ENCODE peak calls at places on chromosomes 7 and 10, in six cellular contexts. R, O, I, X, T and S are unnamed samples.

GRCh38 chr7:89966100-89966499 is 188.2 kb upstream of the STEAP1 start:
- DNase-seq in R (no peak), T (no peak), I (no peak), O (no peak), X (no peak), S (no peak)

GRCh38 chr10:14340051-14340744 is 9.5 kb upstream of the FRMD4A start:
- DNase-seq in O (no peak), T (no peak), X (no peak), I (no peak), R (peak), S (no peak)

GRCh38 chr7:2802082-2802481 is 42.0 kb downstream of the GNA12 start:
- DNase-seq in I (no peak), T (no peak), O (no peak), R (no peak), X (no peak), S (no peak)

GRCh38 chr10:113540845-113541553 is 11.9 kb upstream of the HABP2 start:
- DNase-seq in T (no peak), O (no peak), X (no peak), I (no peak), R (no peak), S (no peak)

GRCh38 chr7:42661312-42661711 is 250.6 kb downstream of the C7orf25 start:
- DNase-seq in I (no peak), T (no peak), O (no peak), R (no peak), X (peak), S (no peak)

GRCh38 chr10:72334196-72334831 is 20.4 kb downstream of the DNAJB12 start:
- DNase-seq in I (no peak), T (no peak), O (peak), R (no peak), X (no peak), S (no peak)

GRCh38 chr7:75985518-75986146 is 8.8 kb downstream of the TMEM120A start:
- DNase-seq in R (no peak), I (no peak), O (peak), T (no peak), X (no peak), S (no peak)

GRCh38 chr10:131858118-131858515 is 42.7 kb upstream of the PPP2R2D start:
- DNase-seq in O (peak), X (no peak), I (no peak), R (peak), T (no peak), S (no peak)

GRCh38 chr10:70193391-70193844 is 23.1 kb upstream of the SAR1A start:
- DNase-seq in O (no peak), T (no peak), X (no peak), I (no peak), R (no peak), S (no peak)

GRCh38 chr7:77980087-77980713 is 181.6 kb downstream of the PHTF2 start:
- DNase-seq in I (no peak), T (no peak), R (no peak), X (no peak), O (no peak), S (no peak)

GRCh38 chr10:43885252-43885651 is 236.6 kb upstream of the ZNF32 start:
- DNase-seq in X (no peak), I (no peak), O (no peak), R (no peak), T (no peak), S (no peak)

GRCh38 chr10:32055478-32056135 is 618 bp downstream of the KIF5B start:
- DNase-seq in O (peak), I (no peak), X (peak), R (peak), T (peak), S (no peak)

GRCh38 chr7:57868771-57869483 is 418.9 kb downstream of the ZNF716 start:
- DNase-seq in T (no peak), R (no peak), O (no peak), I (no peak), X (no peak), S (no peak)

GRCh38 chr7:50461695-50462094 is 11.5 kb upstream of the FIGNL1 start:
- DNase-seq in O (no peak), X (no peak), I (no peak), T (no peak), R (no peak), S (no peak)

GRCh38 chr7:51012569-51013217 is 230.0 kb upstream of the GRB10 start:
- DNase-seq in X (no peak), T (no peak), R (peak), I (no peak), O (no peak), S (no peak)

GRCh38 chr7:25495342-25495855 is 267.1 kb upstream of the NPVF start:
- DNase-seq in X (no peak), R (no peak), O (no peak), I (no peak), T (peak), S (no peak)

GRCh38 chr7:78024591-78024990 is 226.0 kb downstream of the PHTF2 start:
- DNase-seq in O (no peak), X (no peak), T (no peak), R (no peak), I (no peak), S (no peak)

GRCh38 chr7:84231157-84231556 is 36.6 kb upstream of the SEMA3A start:
- DNase-seq in R (no peak), O (no peak), I (no peak), T (no peak), X (no peak), S (no peak)

GRCh38 chr7:134669845-134670373 is 23.3 kb downstream of the BPGM start:
- DNase-seq in X (peak), T (no peak), O (no peak), R (no peak), I (no peak), S (peak)

GRCh38 chr7:28052933-28053332 is 127.7 kb downstream of the JAZF1 start:
- DNase-seq in I (no peak), X (no peak), O (no peak), T (no peak), R (no peak), S (no peak)

GRCh38 chr10:82192665-82193064 is 317.7 kb downstream of the NRG3 start:
- DNase-seq in R (no peak), O (no peak), X (no peak), I (no peak), T (no peak), S (no peak)

GRCh38 chr7:37056256-37056655 is 332.0 kb upstream of the AOAH start:
- DNase-seq in R (no peak), O (no peak), T (no peak), I (no peak), X (no peak), S (no peak)

GRCh38 chr7:134778941-134779740 is at the start of gene CALD1:
- DNase-seq in X (peak), T (peak), O (no peak), I (peak), R (peak), S (peak)

GRCh38 chr7:113199841-113200240 is 81.5 kb upstream of the SMIM30 start:
- DNase-seq in I (no peak), O (no peak), R (no peak), T (no peak), X (no peak), S (peak)

GRCh38 chr10:26869528-26869927 is 8.8 kb upstream of the ABI1 start:
- DNase-seq in I (no peak), T (no peak), X (no peak), O (no peak), R (no peak), S (no peak)

GRCh38 chr10:96622330-96622729 is 35.5 kb upstream of the TM9SF3 start:
- DNase-seq in I (no peak), X (no peak), O (no peak), T (no peak), R (no peak), S (no peak)

GRCh38 chr10:121243003-121243898 is 355.0 kb downstream of the FGFR2 start:
- DNase-seq in T (no peak), O (no peak), I (no peak), X (no peak), R (no peak), S (no peak)

GRCh38 chr10:78952686-78953085 is 116.1 kb upstream of the ZMIZ1 start:
- DNase-seq in I (no peak), O (no peak), T (peak), X (no peak), R (peak), S (peak)

GRCh38 chr7:50610521-50611277 is 45.5 kb upstream of the DDC start:
- DNase-seq in T (no peak), I (no peak), O (no peak), X (no peak), R (no peak), S (peak)

GRCh38 chr7:81638216-81638615 is 131.6 kb downstream of the HGF start:
- DNase-seq in O (no peak), X (peak), T (no peak), R (no peak), I (no peak), S (no peak)

GRCh38 chr7:131869186-131869862 is 312.9 kb upstream of the PODXL start:
- DNase-seq in I (no peak), T (no peak), R (no peak), O (no peak), X (no peak), S (no peak)

GRCh38 chr7:12821746-12822145 is 134.3 kb downstream of the ARL4A start:
- DNase-seq in O (no peak), I (no peak), R (no peak), T (no peak), X (no peak), S (no peak)

GRCh38 chr10:29946953-29947700 is 112.3 kb downstream of the JCAD start:
- DNase-seq in O (no peak), R (peak), X (peak), I (peak), T (peak), S (peak)

GRCh38 chr7:151137076-151137611 is 30.4 kb downstream of the GBX1 start:
- DNase-seq in I (no peak), R (peak), X (no peak), T (no peak), O (peak), S (no peak)

DNA sequence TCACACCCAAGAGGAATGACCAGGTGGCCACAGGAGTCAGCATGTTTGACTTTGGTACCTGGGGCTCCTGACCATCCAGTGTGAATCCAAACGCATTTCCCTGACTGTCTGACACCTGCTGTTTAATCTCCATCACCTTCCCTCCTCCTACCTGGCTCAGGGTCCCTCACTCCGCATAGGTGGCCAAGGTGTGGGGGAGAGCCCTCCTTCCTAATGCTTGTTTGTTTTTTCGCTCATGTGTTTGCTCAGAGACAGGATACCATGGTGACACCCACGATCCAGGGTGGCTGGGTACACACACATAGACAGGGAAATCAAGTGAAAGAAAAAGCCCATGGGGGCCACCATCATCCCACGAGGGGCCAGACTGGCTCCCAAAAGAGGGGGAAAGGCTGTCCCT is 194.8 kb downstream of the KCNMA1 start:
- DNase-seq in R (no peak), T (no peak), I (no peak), O (no peak), X (no peak), S (no peak)
- TF ChIP-seq CTCF in R (no peak), T (no peak), I (no peak), O (no peak), X (no peak), S (no peak)

GRCh38 chr10:105953056-105953455 is 1211.5 kb downstream of the SORCS1 start:
- DNase-seq in O (no peak), I (no peak), T (no peak), X (no peak), R (no peak), S (no peak)

GRCh38 chr10:105956550-105956949 is 1208.0 kb downstream of the SORCS1 start:
- DNase-seq in O (no peak), R (no peak), I (no peak), X (no peak), T (no peak), S (no peak)

GRCh38 chr10:105950410-105950809 is 1214.1 kb downstream of the SORCS1 start:
- DNase-seq in T (peak), X (peak), O (no peak), I (no peak), R (no peak), S (no peak)

GRCh38 chr10:105952153-105952552 is 1212.4 kb downstream of the SORCS1 start:
- DNase-seq in I (no peak), X (no peak), T (no peak), O (no peak), R (no peak), S (no peak)
- H3K4me3 ChIP-seq in I (no peak), X (no peak), T (no peak), O (no peak), R (no peak), S (no peak)

GRCh38 chr10:60237977-60238376 is 151.7 kb downstream of the ANK3 start:
- DNase-seq in R (no peak), O (no peak), X (no peak), I (no peak), T (no peak), S (no peak)
- TF ChIP-seq CTCF in R (no peak), O (no peak), X (no peak), I (no peak), T (no peak), S (no peak)

DNA sequence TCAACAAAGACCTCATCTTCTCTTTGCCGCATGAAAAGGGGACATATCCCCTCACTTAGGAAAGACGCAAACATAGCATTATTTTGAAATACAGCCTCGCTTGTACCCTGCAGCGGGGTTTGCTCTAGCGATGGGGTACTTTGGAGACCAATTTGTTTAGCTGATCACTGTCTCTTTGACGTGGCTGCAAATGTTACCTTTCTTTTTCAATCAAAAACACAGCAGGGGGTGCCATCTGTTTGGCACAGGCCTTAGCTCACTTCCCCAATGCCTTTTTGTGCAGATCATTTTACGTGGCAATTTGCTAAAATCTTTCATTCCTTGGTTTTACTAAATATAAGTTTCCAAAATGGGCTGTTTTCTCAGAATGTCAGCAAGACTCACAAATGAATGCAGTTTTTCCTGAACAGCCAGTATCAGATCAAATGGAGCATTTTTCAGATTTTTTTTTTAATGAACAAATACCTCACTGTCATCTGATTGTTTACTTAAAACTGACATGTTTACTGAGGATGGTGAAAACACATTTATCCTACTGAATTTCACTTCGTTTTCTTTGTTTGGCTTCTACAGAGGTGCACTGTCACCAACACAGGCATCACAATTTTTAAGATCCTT is 206.2 kb downstream of the SKAP2 start:
- DNase-seq in O (no peak), R (no peak), I (no peak), T (no peak), X (no peak), S (no peak)
- H3K4me3 ChIP-seq in O (no peak), R (no peak), I (no peak), T (no peak), X (no peak), S (no peak)

GRCh38 chr7:66737667-66738066 is 2.9 kb upstream of the RABGEF1 start:
- DNase-seq in R (no peak), T (no peak), O (no peak), I (no peak), X (no peak), S (no peak)
- TF ChIP-seq CTCF in R (no peak), T (no peak), O (no peak), I (no peak), X (no peak), S (no peak)